ENCODE peak calls at places on chromosome 11, in seven cellular contexts. One of them, this sample, is unnamed.

GRCh38 chr11:74820763-74821162 is 72.1 kb downstream of the RNF169 start:
- DNase-seq in endodermal cell: no peak
- DNase-seq in endothelial cell: no peak
- DNase-seq in activated CD8-positive, alpha-beta T cell treated with anti-CD3 and anti-CD28 coated beads for 36 hours: no peak
- DNase-seq in lung: no peak
- DNase-seq in Calu3: no peak
- DNase-seq in fibroblast of the aortic adventitia: peak
- DNase-seq in this sample: no peak

GRCh38 chr11:69497221-69497787 is 15.8 kb downstream of the LINC01488 start:
- DNase-seq in lung: peak
- DNase-seq in endodermal cell: no peak
- DNase-seq in Calu3: peak
- DNase-seq in fibroblast of the aortic adventitia: peak
- DNase-seq in endothelial cell: peak
- DNase-seq in activated CD8-positive, alpha-beta T cell treated with anti-CD3 and anti-CD28 coated beads for 36 hours: no peak
- DNase-seq in this sample: peak

GRCh38 chr11:21949741-21950413 is 243.0 kb upstream of the ANO5 start:
- DNase-seq in activated CD8-positive, alpha-beta T cell treated with anti-CD3 and anti-CD28 coated beads for 36 hours: no peak
- DNase-seq in endodermal cell: no peak
- DNase-seq in lung: no peak
- DNase-seq in endothelial cell: no peak
- DNase-seq in fibroblast of the aortic adventitia: no peak
- DNase-seq in Calu3: no peak
- DNase-seq in this sample: no peak

GRCh38 chr11:17298302-17298701 is 21.8 kb downstream of the NUCB2 start:
- DNase-seq in endodermal cell: no peak
- DNase-seq in fibroblast of the aortic adventitia: no peak
- DNase-seq in Calu3: no peak
- DNase-seq in endothelial cell: no peak
- DNase-seq in lung: no peak
- DNase-seq in activated CD8-positive, alpha-beta T cell treated with anti-CD3 and anti-CD28 coated beads for 36 hours: peak
- DNase-seq in this sample: no peak

GRCh38 chr11:96340555-96340885 is 2.5 kb downstream of the MAML2 start:
- DNase-seq in Calu3: no peak
- DNase-seq in endodermal cell: no peak
- DNase-seq in activated CD8-positive, alpha-beta T cell treated with anti-CD3 and anti-CD28 coated beads for 36 hours: no peak
- DNase-seq in lung: no peak
- DNase-seq in endothelial cell: no peak
- DNase-seq in fibroblast of the aortic adventitia: peak
- DNase-seq in this sample: no peak

GRCh38 chr11:42591841-42592240 is 720.0 kb upstream of the API5 start:
- DNase-seq in endothelial cell: no peak
- DNase-seq in activated CD8-positive, alpha-beta T cell treated with anti-CD3 and anti-CD28 coated beads for 36 hours: no peak
- DNase-seq in endodermal cell: no peak
- DNase-seq in fibroblast of the aortic adventitia: no peak
- DNase-seq in Calu3: no peak
- DNase-seq in lung: no peak
- DNase-seq in this sample: no peak

GRCh38 chr11:95863486-95864140 is 60.3 kb downstream of the MTMR2 start:
- DNase-seq in endodermal cell: no peak
- DNase-seq in Calu3: no peak
- DNase-seq in lung: no peak
- DNase-seq in endothelial cell: no peak
- DNase-seq in activated CD8-positive, alpha-beta T cell treated with anti-CD3 and anti-CD28 coated beads for 36 hours: no peak
- DNase-seq in fibroblast of the aortic adventitia: peak
- DNase-seq in this sample: no peak

GRCh38 chr11:98227266-98227665 is 793.5 kb upstream of the CNTN5 start:
- DNase-seq in Calu3: no peak
- DNase-seq in lung: no peak
- DNase-seq in endodermal cell: no peak
- DNase-seq in activated CD8-positive, alpha-beta T cell treated with anti-CD3 and anti-CD28 coated beads for 36 hours: no peak
- DNase-seq in fibroblast of the aortic adventitia: no peak
- DNase-seq in endothelial cell: no peak
- DNase-seq in this sample: no peak

GRCh38 chr11:111944651-111945051 is 7.5 kb downstream of the DIXDC1 start:
- DNase-seq in activated CD8-positive, alpha-beta T cell treated with anti-CD3 and anti-CD28 coated beads for 36 hours: peak
- DNase-seq in endodermal cell: no peak
- DNase-seq in Calu3: no peak
- DNase-seq in fibroblast of the aortic adventitia: peak
- DNase-seq in lung: no peak
- DNase-seq in endothelial cell: no peak
- DNase-seq in this sample: no peak

GRCh38 chr11:125903753-125904659 is at the start of gene DDX25:
- DNase-seq in fibroblast of the aortic adventitia: no peak
- DNase-seq in endothelial cell: peak
- DNase-seq in lung: no peak
- DNase-seq in Calu3: no peak
- DNase-seq in endodermal cell: peak
- DNase-seq in activated CD8-positive, alpha-beta T cell treated with anti-CD3 and anti-CD28 coated beads for 36 hours: peak
- DNase-seq in this sample: no peak

GRCh38 chr11:2725367-2726300 is 25.8 kb upstream of the KCNQ1OT1 start:
- DNase-seq in endodermal cell: no peak
- DNase-seq in fibroblast of the aortic adventitia: peak
- DNase-seq in lung: no peak
- DNase-seq in activated CD8-positive, alpha-beta T cell treated with anti-CD3 and anti-CD28 coated beads for 36 hours: no peak
- DNase-seq in Calu3: no peak
- DNase-seq in endothelial cell: no peak
- DNase-seq in this sample: no peak

GRCh38 chr11:132838621-132839020 is 693.7 kb downstream of the OPCML start:
- DNase-seq in fibroblast of the aortic adventitia: no peak
- DNase-seq in Calu3: no peak
- DNase-seq in endodermal cell: no peak
- DNase-seq in activated CD8-positive, alpha-beta T cell treated with anti-CD3 and anti-CD28 coated beads for 36 hours: no peak
- DNase-seq in endothelial cell: no peak
- DNase-seq in lung: no peak
- DNase-seq in this sample: no peak

GRCh38 chr11:93822359-93822758 is 28.1 kb downstream of the VSTM5 start:
- DNase-seq in endothelial cell: no peak
- DNase-seq in fibroblast of the aortic adventitia: no peak
- DNase-seq in activated CD8-positive, alpha-beta T cell treated with anti-CD3 and anti-CD28 coated beads for 36 hours: no peak
- DNase-seq in Calu3: no peak
- DNase-seq in lung: no peak
- DNase-seq in endodermal cell: no peak
- DNase-seq in this sample: no peak

GRCh38 chr11:79227732-79228416 is 213.0 kb downstream of the TENM4 start:
- DNase-seq in endodermal cell: peak
- DNase-seq in endothelial cell: no peak
- DNase-seq in Calu3: no peak
- DNase-seq in activated CD8-positive, alpha-beta T cell treated with anti-CD3 and anti-CD28 coated beads for 36 hours: no peak
- DNase-seq in lung: no peak
- DNase-seq in fibroblast of the aortic adventitia: no peak
- DNase-seq in this sample: no peak
- TF ChIP-seq CTCF in endodermal cell: peak
- TF ChIP-seq CTCF in endothelial cell: no peak
- TF ChIP-seq CTCF in Calu3: no peak
- TF ChIP-seq CTCF in activated CD8-positive, alpha-beta T cell treated with anti-CD3 and anti-CD28 coated beads for 36 hours: no peak
- TF ChIP-seq CTCF in lung: no peak
- TF ChIP-seq CTCF in fibroblast of the aortic adventitia: no peak
- TF ChIP-seq CTCF in this sample: no peak

DNA sequence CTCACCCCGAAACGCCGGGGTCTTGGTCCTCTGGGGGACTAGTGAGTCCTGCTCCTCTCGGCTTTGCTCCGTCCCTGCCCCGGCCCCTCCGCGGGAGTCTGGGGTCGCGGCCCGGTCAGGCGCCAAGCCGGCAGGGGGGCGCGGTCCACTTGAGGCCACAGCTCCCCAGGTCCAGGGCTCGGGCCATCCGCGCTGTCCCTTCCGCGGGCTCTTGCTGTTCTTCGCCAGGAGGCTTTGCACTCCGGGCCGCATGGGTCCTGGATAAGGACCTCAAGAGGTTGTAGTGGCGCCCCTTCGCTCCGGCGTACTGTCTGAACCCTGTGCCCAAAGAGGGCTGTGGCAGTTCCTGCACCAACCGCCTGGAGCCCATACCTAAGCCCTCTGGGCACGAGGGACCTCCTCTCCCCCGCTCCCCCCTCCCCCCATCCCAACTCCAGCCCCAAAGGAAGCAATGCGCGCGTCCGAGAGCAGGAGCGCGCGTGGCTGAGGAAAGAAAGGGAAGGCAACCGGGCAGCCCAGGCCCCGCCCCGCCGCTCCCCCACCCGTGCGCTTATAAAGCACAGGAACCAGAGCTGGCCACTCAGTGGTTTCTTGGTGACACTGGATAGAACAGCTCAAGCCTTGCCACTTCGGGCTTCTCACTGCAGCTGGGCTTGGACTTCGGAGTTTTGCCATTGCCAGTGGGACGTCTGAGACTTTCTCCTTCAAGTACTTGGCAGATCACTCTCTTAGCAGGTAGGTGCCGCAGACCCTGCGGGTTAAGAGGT is at the start of gene ADM:
- DNase-seq in fibroblast of the aortic adventitia: peak
- DNase-seq in lung: peak
- DNase-seq in endodermal cell: peak
- DNase-seq in activated CD8-positive, alpha-beta T cell treated with anti-CD3 and anti-CD28 coated beads for 36 hours: peak
- DNase-seq in endothelial cell: peak
- DNase-seq in Calu3: peak
- DNase-seq in this sample: peak
- TF ChIP-seq CTCF in fibroblast of the aortic adventitia: peak
- TF ChIP-seq CTCF in lung: peak
- TF ChIP-seq CTCF in endodermal cell: peak
- TF ChIP-seq CTCF in activated CD8-positive, alpha-beta T cell treated with anti-CD3 and anti-CD28 coated beads for 36 hours: peak
- TF ChIP-seq CTCF in endothelial cell: peak
- TF ChIP-seq CTCF in Calu3: peak
- TF ChIP-seq CTCF in this sample: peak

GRCh38 chr11:101442171-101442570 is 141.6 kb downstream of the TRPC6 start:
- DNase-seq in activated CD8-positive, alpha-beta T cell treated with anti-CD3 and anti-CD28 coated beads for 36 hours: no peak
- DNase-seq in lung: no peak
- DNase-seq in Calu3: no peak
- DNase-seq in fibroblast of the aortic adventitia: peak
- DNase-seq in endothelial cell: no peak
- DNase-seq in endodermal cell: no peak
- DNase-seq in this sample: no peak
- TF ChIP-seq CTCF in activated CD8-positive, alpha-beta T cell treated with anti-CD3 and anti-CD28 coated beads for 36 hours: no peak
- TF ChIP-seq CTCF in lung: no peak
- TF ChIP-seq CTCF in Calu3: no peak
- TF ChIP-seq CTCF in fibroblast of the aortic adventitia: no peak
- TF ChIP-seq CTCF in endothelial cell: no peak
- TF ChIP-seq CTCF in endodermal cell: no peak
- TF ChIP-seq CTCF in this sample: no peak

GRCh38 chr11:64007160-64007628 is 21.0 kb downstream of the OTUB1 start:
- DNase-seq in fibroblast of the aortic adventitia: peak
- DNase-seq in endodermal cell: peak
- DNase-seq in Calu3: peak
- DNase-seq in lung: no peak
- DNase-seq in activated CD8-positive, alpha-beta T cell treated with anti-CD3 and anti-CD28 coated beads for 36 hours: no peak
- DNase-seq in endothelial cell: no peak
- DNase-seq in this sample: no peak

GRCh38 chr11:64006468-64006867 is 20.2 kb downstream of the OTUB1 start:
- DNase-seq in endodermal cell: no peak
- DNase-seq in activated CD8-positive, alpha-beta T cell treated with anti-CD3 and anti-CD28 coated beads for 36 hours: no peak
- DNase-seq in endothelial cell: no peak
- DNase-seq in Calu3: no peak
- DNase-seq in fibroblast of the aortic adventitia: no peak
- DNase-seq in lung: no peak
- DNase-seq in this sample: no peak

GRCh38 chr11:64009234-64009633 is 23.0 kb downstream of the OTUB1 start:
- DNase-seq in endothelial cell: no peak
- DNase-seq in lung: no peak
- DNase-seq in activated CD8-positive, alpha-beta T cell treated with anti-CD3 and anti-CD28 coated beads for 36 hours: no peak
- DNase-seq in fibroblast of the aortic adventitia: no peak
- DNase-seq in endodermal cell: peak
- DNase-seq in Calu3: no peak
- DNase-seq in this sample: no peak

GRCh38 chr11:64008283-64008931 is 22.2 kb downstream of the OTUB1 start:
- DNase-seq in Calu3: no peak
- DNase-seq in endothelial cell: no peak
- DNase-seq in activated CD8-positive, alpha-beta T cell treated with anti-CD3 and anti-CD28 coated beads for 36 hours: no peak
- DNase-seq in endodermal cell: no peak
- DNase-seq in lung: no peak
- DNase-seq in fibroblast of the aortic adventitia: no peak
- DNase-seq in this sample: no peak

GRCh38 chr11:64007629-64008282 is 21.5 kb downstream of the OTUB1 start:
- DNase-seq in endodermal cell: peak
- DNase-seq in Calu3: peak
- DNase-seq in fibroblast of the aortic adventitia: peak
- DNase-seq in endothelial cell: peak
- DNase-seq in activated CD8-positive, alpha-beta T cell treated with anti-CD3 and anti-CD28 coated beads for 36 hours: peak
- DNase-seq in lung: peak
- DNase-seq in this sample: peak
- TF ChIP-seq CTCF in endodermal cell: peak
- TF ChIP-seq CTCF in Calu3: no peak
- TF ChIP-seq CTCF in fibroblast of the aortic adventitia: peak
- TF ChIP-seq CTCF in endothelial cell: no peak
- TF ChIP-seq CTCF in activated CD8-positive, alpha-beta T cell treated with anti-CD3 and anti-CD28 coated beads for 36 hours: no peak
- TF ChIP-seq CTCF in lung: no peak
- TF ChIP-seq CTCF in this sample: no peak

GRCh38 chr11:64246874-64247728 is at the start of gene PPP1R14B:
- DNase-seq in activated CD8-positive, alpha-beta T cell treated with anti-CD3 and anti-CD28 coated beads for 36 hours: peak
- DNase-seq in endothelial cell: peak
- DNase-seq in lung: peak
- DNase-seq in Calu3: peak
- DNase-seq in fibroblast of the aortic adventitia: peak
- DNase-seq in endodermal cell: peak
- DNase-seq in this sample: peak
- TF ChIP-seq CTCF in activated CD8-positive, alpha-beta T cell treated with anti-CD3 and anti-CD28 coated beads for 36 hours: no peak
- TF ChIP-seq CTCF in endothelial cell: peak
- TF ChIP-seq CTCF in lung: no peak
- TF ChIP-seq CTCF in Calu3: no peak
- TF ChIP-seq CTCF in fibroblast of the aortic adventitia: peak
- TF ChIP-seq CTCF in endodermal cell: peak
- TF ChIP-seq CTCF in this sample: no peak

This sample was measured in mucosa of descending colon.